ENCODE peak calls at places on chromosomes 16 and 17, in nine cellular contexts. M, X, Q, N, O, V, D, Y and G are unnamed samples.

GRCh38 chr16:11181889-11182279 is 74.1 kb downstream of the SOCS1 start:
- DNase-seq in V (no peak), Y (no peak), M (no peak), X (no peak), D (no peak), Q (peak), N (no peak), O (no peak), G (peak)

GRCh38 chr17:17545031-17545820 is 46.3 kb downstream of the PEMT start:
- DNase-seq in N (no peak), M (no peak), D (no peak), X (no peak), O (no peak), Q (peak), Y (no peak), V (peak), G (peak)

GRCh38 chr16:24758373-24758772 is 28.9 kb downstream of the TNRC6A start:
- DNase-seq in M (no peak), X (no peak), V (no peak), O (no peak), D (no peak), Q (no peak), Y (no peak), N (no peak), G (no peak)

GRCh38 chr16:57091200-57091989 is 988 bp upstream of the CPNE2 start:
- DNase-seq in Y (peak), Q (no peak), O (no peak), D (peak), M (peak), N (no peak), X (peak), V (no peak), G (no peak)

GRCh38 chr17:81347437-81347836 is 47.8 kb upstream of the BAHCC1 start:
- DNase-seq in V (no peak), O (no peak), Q (no peak), M (no peak), N (no peak), X (no peak), D (no peak), Y (no peak), G (no peak)

GRCh38 chr17:13024526-13025263 is 6.9 kb upstream of the ELAC2 start:
- DNase-seq in Q (peak), D (peak), X (peak), M (peak), Y (peak), V (no peak), O (peak), N (peak), G (peak)

GRCh38 chr17:64632606-64633005 is 29.5 kb downstream of the SMURF2 start:
- DNase-seq in X (no peak), Q (peak), N (no peak), M (no peak), O (no peak), V (no peak), D (no peak), Y (no peak), G (peak)

GRCh38 chr17:48113201-48113676 is 5.7 kb downstream of the SNX11 start:
- DNase-seq in N (no peak), D (no peak), Y (no peak), V (no peak), X (no peak), Q (no peak), M (no peak), O (peak), G (no peak)

GRCh38 chr17:59565959-59566324 is 532 bp downstream of the DHX40 start:
- DNase-seq in N (peak), Q (peak), M (peak), V (peak), O (peak), X (peak), Y (peak), D (peak), G (peak)

GRCh38 chr17:59558953-59559352 is 6.5 kb upstream of the DHX40 start:
- DNase-seq in N (no peak), D (no peak), O (no peak), V (no peak), Y (no peak), M (no peak), X (no peak), Q (peak), G (peak)

GRCh38 chr17:59558039-59558438 is 7.4 kb upstream of the DHX40 start:
- DNase-seq in X (no peak), Q (no peak), M (no peak), D (no peak), N (no peak), V (no peak), Y (no peak), O (no peak), G (peak)

GRCh38 chr17:59565171-59565958 is at the start of gene DHX40:
- DNase-seq in O (peak), Y (peak), D (peak), M (peak), N (peak), Q (peak), V (peak), X (peak), G (peak)

GRCh38 chr17:59561042-59561441 is 4.4 kb upstream of the DHX40 start:
- DNase-seq in X (no peak), Q (peak), Y (no peak), D (peak), V (no peak), O (no peak), M (no peak), N (peak), G (peak)
- TF ChIP-seq CTCF in X (peak), Q (peak), Y (no peak), D (peak), V (peak), O (peak), M (no peak), N (peak), G (peak)

GRCh38 chr17:59754547-59754946 is 47.1 kb downstream of the VMP1 start:
- DNase-seq in X (no peak), O (no peak), M (no peak), Y (no peak), V (peak), Q (peak), N (no peak), D (peak), G (peak)

GRCh38 chr17:59757881-59758385 is 50.5 kb downstream of the VMP1 start:
- DNase-seq in D (peak), Q (no peak), Y (no peak), O (no peak), M (no peak), N (no peak), V (no peak), X (no peak), G (no peak)

GRCh38 chr17:59753522-59754467 is 46.3 kb downstream of the VMP1 start:
- DNase-seq in Q (peak), V (peak), M (no peak), X (peak), N (peak), O (no peak), Y (no peak), D (peak), G (peak)

GRCh38 chr17:59757043-59757824 is 49.8 kb downstream of the VMP1 start:
- DNase-seq in Y (no peak), V (no peak), N (no peak), O (no peak), X (no peak), D (peak), M (no peak), Q (peak), G (no peak)

GRCh38 chr17:59756236-59756818 is 48.9 kb downstream of the VMP1 start:
- DNase-seq in X (no peak), M (no peak), V (peak), D (peak), O (no peak), Y (no peak), Q (peak), N (no peak), G (peak)
- H3K4me3 ChIP-seq in X (no peak), M (no peak), V (no peak), D (no peak), O (no peak), Y (no peak), Q (no peak), N (no peak), G (no peak)

DNA sequence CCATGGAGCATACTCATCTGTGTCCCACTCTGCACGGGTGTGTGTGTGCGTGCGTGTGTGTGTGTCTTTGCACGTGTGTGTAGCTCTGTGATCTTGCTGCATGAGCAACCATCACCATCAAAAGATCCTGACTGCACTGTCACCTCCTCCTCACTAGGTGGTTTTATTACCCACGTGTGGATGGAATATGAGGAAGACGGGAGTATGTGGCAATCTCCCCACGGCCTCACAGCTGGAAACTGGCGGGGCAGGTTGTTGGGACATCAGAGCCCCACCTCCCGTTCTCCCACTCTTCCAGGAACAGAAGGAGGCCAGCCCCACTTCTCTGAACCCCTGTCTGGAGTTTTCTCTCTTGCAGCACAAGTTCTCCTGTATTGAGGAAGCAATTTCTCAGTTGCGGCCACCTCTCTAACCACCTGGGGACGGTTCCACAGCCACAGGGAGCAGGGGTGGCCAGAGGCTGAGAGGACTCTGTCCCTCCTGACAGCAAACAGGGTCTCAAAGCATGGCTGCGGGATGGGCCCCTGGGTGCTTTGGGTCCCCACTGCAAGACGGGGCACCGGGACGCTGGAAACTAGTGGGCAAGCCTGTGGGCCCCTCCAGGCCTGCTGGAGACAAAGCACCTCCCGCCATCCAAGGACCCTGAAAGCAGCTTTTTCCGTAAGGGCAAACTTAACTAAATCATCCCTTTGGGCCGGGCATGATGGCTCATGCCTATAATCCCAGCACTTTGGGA is 27.9 kb upstream of the ATP2C2 start:
- DNase-seq in V (no peak), D (peak), X (no peak), Q (no peak), Y (no peak), N (no peak), O (no peak), M (no peak), G (peak)
- TF ChIP-seq CTCF in V (no peak), D (no peak), X (no peak), Q (no peak), Y (no peak), N (no peak), O (no peak), M (no peak), G (no peak)

GRCh38 chr17:6941989-6942388 is 53.9 kb upstream of the ALOX12 start:
- DNase-seq in M (no peak), V (no peak), N (no peak), Y (no peak), Q (no peak), D (no peak), X (no peak), O (no peak), G (no peak)

GRCh38 chr17:6938637-6939036 is 57.2 kb upstream of the ALOX12 start:
- DNase-seq in N (no peak), V (no peak), Q (no peak), O (no peak), D (no peak), Y (no peak), M (no peak), X (no peak), G (no peak)

GRCh38 chr17:6936370-6937028 is 59.4 kb upstream of the ALOX12 start:
- DNase-seq in X (peak), M (no peak), D (no peak), Q (peak), V (no peak), Y (no peak), O (no peak), N (no peak), G (peak)

DNA sequence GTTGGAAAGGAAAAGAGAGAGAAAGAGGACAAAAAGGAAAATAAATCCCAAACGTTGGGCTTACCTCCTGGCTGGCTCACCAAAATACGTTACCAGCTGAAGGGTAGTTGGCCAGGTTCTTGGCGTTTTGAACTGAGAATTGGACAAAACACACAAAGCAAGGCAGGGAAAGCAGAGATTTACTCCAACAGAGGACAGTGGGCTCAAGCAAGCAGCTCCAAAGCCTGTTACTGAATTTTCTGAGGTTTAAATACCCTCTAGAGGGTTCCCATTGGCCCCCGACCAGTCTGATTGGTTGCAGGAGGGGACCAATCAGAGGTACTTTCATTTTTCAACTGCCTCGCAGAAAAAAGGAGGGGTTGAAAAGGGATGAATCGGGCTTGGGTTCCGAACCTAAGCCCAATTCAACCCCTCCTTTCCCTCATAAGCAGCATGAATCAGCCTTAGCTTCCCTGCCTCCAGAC is 55.6 kb upstream of the ALOX12 start:
- DNase-seq in N (no peak), V (no peak), X (no peak), D (no peak), M (no peak), O (no peak), Y (no peak), Q (peak), G (peak)
- H3K4me3 ChIP-seq in N (no peak), V (peak), X (peak), D (no peak), M (peak), O (peak), Y (no peak), Q (peak), G (peak)

GRCh38 chr17:34168989-34169388 is 86.1 kb upstream of the CCL2 start:
- DNase-seq in M (no peak), O (no peak), V (no peak), D (no peak), Y (no peak), Q (no peak), X (no peak), N (no peak), G (no peak)
- TF ChIP-seq CTCF in M (no peak), O (no peak), V (no peak), D (no peak), Y (no peak), Q (no peak), X (no peak), N (no peak), G (no peak)